ENCODE peak calls at places on chromosomes 7 and 10, in four cellular contexts. B, Q, I and L are unnamed samples.

GRCh38 chr7:43211693-43212092 is 99.2 kb downstream of the HECW1 start:
- DNase-seq in I (no peak), Q (no peak), B (no peak), L (no peak)

GRCh38 chr7:45601094-45601493 is 26.9 kb downstream of the ADCY1 start:
- DNase-seq in I (no peak), B (no peak), Q (no peak), L (no peak)

GRCh38 chr10:114683593-114683992 is 25.5 kb upstream of the ABLIM1 start:
- DNase-seq in I (no peak), Q (no peak), B (no peak), L (no peak)

GRCh38 chr7:52876402-52876801 is 159.0 kb upstream of the POM121L12 start:
- DNase-seq in Q (no peak), I (no peak), B (no peak), L (no peak)

GRCh38 chr10:17675638-17676037 is 31.7 kb downstream of the STAM start:
- DNase-seq in Q (no peak), I (no peak), B (no peak), L (no peak)

GRCh38 chr10:51894752-51895151 is 195.4 kb upstream of the CSTF2T start:
- DNase-seq in B (no peak), I (no peak), Q (peak), L (no peak)

GRCh38 chr10:19098803-19099202 is 50.2 kb downstream of the MALRD1 start:
- DNase-seq in B (no peak), Q (no peak), I (no peak), L (no peak)

GRCh38 chr10:54133201-54133600 is 667.8 kb downstream of the PCDH15 start:
- DNase-seq in I (peak), B (no peak), Q (no peak), L (no peak)

GRCh38 chr10:119207713-119208552 is 562 bp downstream of the GRK5 start:
- DNase-seq in I (no peak), Q (no peak), B (peak), L (peak)

GRCh38 chr10:78288716-78289115 is 255.1 kb downstream of the RPS24 start:
- DNase-seq in I (no peak), Q (no peak), B (no peak), L (no peak)

GRCh38 chr10:5840314-5841307 is 27.4 kb upstream of the GDI2 start:
- DNase-seq in B (no peak), I (no peak), Q (no peak), L (no peak)

GRCh38 chr10:7857259-7857658 is 39.0 kb downstream of the TAF3 start:
- DNase-seq in Q (no peak), B (no peak), I (no peak), L (no peak)

GRCh38 chr7:150992833-150993302 is 2.1 kb downstream of the NOS3 start:
- DNase-seq in B (peak), Q (no peak), I (no peak), L (peak)

GRCh38 chr7:26291699-26292538 is at the start of gene SNX10:
- DNase-seq in Q (no peak), B (peak), I (no peak), L (peak)

GRCh38 chr7:149731207-149731955 is 42.0 kb downstream of the ZNF467 start:
- DNase-seq in I (no peak), Q (no peak), B (no peak), L (peak)